ENCODE peak calls at places on chromosomes 6 and 20, in four cellular contexts. One of them, this sample, is unnamed.

GRCh38 chr20:56827763-56828162 is 198.7 kb downstream of the TFAP2C start:
- DNase-seq in A673: no peak
- DNase-seq in HCT116: no peak
- DNase-seq in kidney: no peak
- DNase-seq in this sample: no peak

GRCh38 chr20:43925215-43925614 is 10.6 kb downstream of the TOX2 start:
- DNase-seq in A673: peak; percentile 68
- DNase-seq in HCT116: no peak
- DNase-seq in kidney: no peak
- DNase-seq in this sample: no peak

GRCh38 chr6:90891338-90891715 is 304.5 kb upstream of the MAP3K7 start:
- DNase-seq in A673: no peak
- DNase-seq in HCT116: no peak
- DNase-seq in kidney: no peak
- DNase-seq in this sample: no peak

GRCh38 chr20:29079769-29080690 is 2177.4 kb upstream of the DEFB115 start:
- DNase-seq in A673: no peak
- DNase-seq in HCT116: no peak
- DNase-seq in kidney: peak; percentile 76
- DNase-seq in this sample: no peak

GRCh38 chr20:45067087-45067486 is 33.8 kb downstream of the KCNS1 start:
- DNase-seq in kidney: no peak
- DNase-seq in HCT116: no peak
- DNase-seq in A673: no peak
- DNase-seq in this sample: no peak

GRCh38 chr20:57672164-57672563 is 37.7 kb downstream of the PMEPA1 start:
- DNase-seq in HCT116: no peak
- DNase-seq in A673: no peak
- DNase-seq in kidney: no peak
- DNase-seq in this sample: peak; percentile 84

GRCh38 chr20:32555584-32555983 is 29.5 kb downstream of the NOL4L start:
- DNase-seq in A673: no peak
- DNase-seq in HCT116: no peak
- DNase-seq in kidney: no peak
- DNase-seq in this sample: no peak

GRCh38 chr6:168440520-168441433 is at the start of gene SMOC2:
- DNase-seq in HCT116: no peak
- DNase-seq in kidney: peak; percentile 82
- DNase-seq in A673: peak; percentile 28
- DNase-seq in this sample: no peak

GRCh38 chr20:18705906-18706305 is 107.7 kb upstream of the SCP2D1 start:
- DNase-seq in A673: no peak
- DNase-seq in HCT116: no peak
- DNase-seq in kidney: no peak
- DNase-seq in this sample: no peak

GRCh38 chr6:166330612-166331011 is 11.7 kb downstream of the SFT2D1 start:
- DNase-seq in HCT116: no peak
- DNase-seq in kidney: no peak
- DNase-seq in A673: no peak
- DNase-seq in this sample: no peak

GRCh38 chr20:46709459-46710148 is at the start of gene SLC2A10:
- DNase-seq in kidney: peak; percentile 89
- DNase-seq in A673: no peak
- DNase-seq in HCT116: no peak
- DNase-seq in this sample: peak; percentile 79

GRCh38 chr6:5379647-5380242 is 118.4 kb downstream of the FARS2 start:
- DNase-seq in A673: peak; percentile 76
- DNase-seq in HCT116: peak; percentile 24
- DNase-seq in kidney: no peak
- DNase-seq in this sample: no peak

GRCh38 chr20:3916347-3916746 is 27.2 kb downstream of the PANK2 start:
- DNase-seq in kidney: no peak
- DNase-seq in A673: no peak
- DNase-seq in HCT116: no peak
- DNase-seq in this sample: no peak

DNA sequence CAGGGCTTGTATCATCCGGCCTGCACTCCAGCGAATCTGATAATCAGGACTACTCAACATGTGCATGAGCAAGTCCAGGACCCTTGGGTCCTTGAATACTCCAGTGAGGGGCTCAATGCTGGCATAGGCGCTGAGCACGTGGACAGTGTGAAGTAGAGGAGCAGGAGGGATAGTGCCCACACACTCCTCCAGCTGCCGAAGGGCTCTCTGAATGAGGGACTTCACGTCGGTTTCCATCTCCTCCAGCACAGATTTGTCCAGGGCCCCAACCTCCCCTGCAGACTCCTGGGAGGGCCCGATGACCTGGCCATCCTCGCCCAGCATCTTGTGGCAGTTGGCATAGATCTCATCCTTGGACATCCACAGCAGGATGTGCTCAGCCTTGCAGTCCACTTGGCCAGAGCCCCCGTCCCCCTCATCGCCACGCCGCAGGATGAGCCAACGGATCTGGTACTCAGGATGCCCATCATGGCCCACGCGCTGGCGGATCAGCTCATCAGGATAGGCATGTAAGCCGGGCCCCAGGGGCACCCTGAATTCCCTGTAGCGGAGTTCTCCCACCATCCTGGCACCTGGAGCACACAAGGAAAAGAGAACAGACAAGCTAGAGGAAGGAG is 1.3 kb downstream of the CUL7 start:
- DNase-seq in A673: no peak
- DNase-seq in HCT116: no peak
- DNase-seq in kidney: peak; percentile 73
- DNase-seq in this sample: no peak
- H3K36me3 ChIP-seq in A673: peaks cover 40% of the 10 kb centered on the region
- H3K36me3 ChIP-seq in HCT116: peaks cover 14% of the 10 kb centered on the region
- H3K36me3 ChIP-seq in kidney: peaks cover 19% of the 10 kb centered on the region
- H3K36me3 ChIP-seq in this sample: peaks cover 9% of the 10 kb centered on the region

DNA sequence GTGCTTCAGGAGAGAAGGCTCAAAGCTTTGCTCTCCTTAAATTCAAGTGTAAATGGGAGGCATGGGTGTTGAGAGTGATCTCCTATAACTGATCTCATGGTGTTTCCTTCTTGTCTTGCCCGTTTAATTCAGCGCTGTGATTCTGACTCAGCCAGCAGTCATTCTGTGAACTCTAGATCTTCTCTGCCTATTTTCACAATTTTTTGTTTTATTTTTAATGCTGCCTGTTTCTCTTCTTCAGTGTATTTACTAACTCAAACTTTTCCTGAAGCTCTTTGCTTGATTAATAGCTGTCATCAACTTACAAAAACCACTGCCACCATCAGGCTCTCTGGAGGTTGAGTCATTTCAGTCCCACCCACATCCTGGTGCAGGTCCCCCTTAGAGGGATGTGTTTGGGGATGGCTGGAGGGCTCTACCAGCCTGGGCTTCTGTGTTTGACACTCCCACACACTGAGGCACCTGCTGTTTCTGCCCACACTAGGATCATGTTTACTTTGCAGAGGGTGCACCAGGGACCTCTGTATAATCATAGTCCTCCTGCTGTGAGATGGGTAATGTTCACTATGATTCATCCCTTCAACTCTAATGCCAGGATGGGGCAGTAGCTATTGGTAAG is 94.0 kb downstream of the SHLD1 start:
- DNase-seq in A673: peak; percentile 96
- DNase-seq in kidney: no peak
- DNase-seq in HCT116: peak; percentile 28
- DNase-seq in this sample: no peak
- H3K27ac ChIP-seq in A673: peak overlapping the region; percentile 65
- H3K27ac ChIP-seq in kidney: no peak overlapping the region
- H3K27ac ChIP-seq in HCT116: no peak overlapping the region
- H3K27ac ChIP-seq in this sample: no peak overlapping the region

GRCh38 chr20:61397790-61398189 is 145.7 kb downstream of the CDH4 start:
- DNase-seq in kidney: peak; percentile 17
- DNase-seq in A673: no peak
- DNase-seq in HCT116: no peak
- DNase-seq in this sample: no peak
- H3K4me1 ChIP-seq in kidney: no peaks in the 10 kb centered on the region
- H3K4me1 ChIP-seq in A673: no peaks in the 10 kb centered on the region
- H3K4me1 ChIP-seq in HCT116: no peaks in the 10 kb centered on the region
- H3K4me1 ChIP-seq in this sample: no peaks in the 10 kb centered on the region

GRCh38 chr20:48633620-48634257 is 194.1 kb downstream of the PREX1 start:
- DNase-seq in kidney: peak; percentile 40
- DNase-seq in HCT116: no peak
- DNase-seq in A673: no peak
- DNase-seq in this sample: no peak
- H3K36me3 ChIP-seq in kidney: peaks cover 3% of the 10 kb centered on the region
- H3K36me3 ChIP-seq in HCT116: no peaks in the 10 kb centered on the region
- H3K36me3 ChIP-seq in A673: peaks cover 97% of the 10 kb centered on the region
- H3K36me3 ChIP-seq in this sample: peaks cover 89% of the 10 kb centered on the region

GRCh38 chr6:25968769-25969168 is 6.2 kb downstream of the TRIM38 start:
- DNase-seq in kidney: no peak
- DNase-seq in A673: no peak
- DNase-seq in HCT116: no peak
- DNase-seq in this sample: no peak
- H3K27ac ChIP-seq in kidney: no peak overlapping the region
- H3K27ac ChIP-seq in A673: no peak overlapping the region
- H3K27ac ChIP-seq in HCT116: no peak overlapping the region
- H3K27ac ChIP-seq in this sample: peak overlapping the region; percentile 40

DNA sequence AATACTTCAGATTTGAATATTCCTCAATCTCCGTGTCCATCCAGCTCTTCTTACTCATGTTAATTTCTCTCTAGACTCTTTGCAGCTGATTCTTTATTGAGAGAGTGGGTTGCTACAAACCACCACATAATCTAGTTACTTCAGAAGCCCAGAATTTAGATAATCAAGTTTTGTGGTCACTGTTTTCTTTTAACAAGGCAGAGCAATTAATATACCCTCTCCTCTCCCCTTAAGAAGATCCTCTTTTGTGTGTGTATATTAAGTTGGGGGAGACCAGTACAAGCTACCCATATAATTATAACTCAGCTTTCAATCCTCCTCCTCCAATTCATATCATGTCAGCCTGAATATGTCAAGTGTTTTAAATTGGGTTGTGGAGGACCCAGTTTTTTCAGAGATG is 95.1 kb downstream of the IRAK1BP1 start:
- DNase-seq in HCT116: no peak
- DNase-seq in A673: no peak
- DNase-seq in kidney: no peak
- DNase-seq in this sample: no peak
- H3K4me1 ChIP-seq in HCT116: no peaks in the 10 kb centered on the region
- H3K4me1 ChIP-seq in A673: no peaks in the 10 kb centered on the region
- H3K4me1 ChIP-seq in kidney: no peaks in the 10 kb centered on the region
- H3K4me1 ChIP-seq in this sample: no peaks in the 10 kb centered on the region

GRCh38 chr20:50583422-50584150 is 73.4 kb downstream of the PTPN1 start:
- DNase-seq in kidney: peak; percentile 70
- DNase-seq in A673: no peak
- DNase-seq in HCT116: no peak
- DNase-seq in this sample: no peak
- H3K36me3 ChIP-seq in kidney: peaks cover 48% of the 10 kb centered on the region
- H3K36me3 ChIP-seq in A673: peaks cover 64% of the 10 kb centered on the region
- H3K36me3 ChIP-seq in HCT116: peaks cover 30% of the 10 kb centered on the region
- H3K36me3 ChIP-seq in this sample: peaks cover 93% of the 10 kb centered on the region

GRCh38 chr6:3361312-3362037 is 95.4 kb downstream of the SLC22A23 start:
- DNase-seq in kidney: no peak
- DNase-seq in HCT116: no peak
- DNase-seq in A673: no peak
- DNase-seq in this sample: no peak
- H3K27ac ChIP-seq in kidney: no peak overlapping the region
- H3K27ac ChIP-seq in HCT116: no peak overlapping the region
- H3K27ac ChIP-seq in A673: no peak overlapping the region
- H3K27ac ChIP-seq in this sample: no peak overlapping the region